ENCODE peak calls at places on chromosomes 4 and X, in seven cellular contexts. N, H, O, F, A, R and K are unnamed samples.

GRCh38 chrX:30794497-30794896 is 94.6 kb downstream of the TAB3 start:
- DNase-seq in N (no peak), H (no peak), O (no peak), F (no peak), A (no peak), R (no peak), K (no peak)

GRCh38 chr4:87391783-87392054 is 731 bp upstream of the HSD17B11 start:
- DNase-seq in N (peak; percentile 27), H (no peak), O (no peak), F (no peak), A (no peak), R (no peak), K (peak; percentile 39)

GRCh38 chr4:181952478-181952877 is 290.7 kb upstream of the TENM3 start:
- DNase-seq in N (no peak), H (peak; percentile 61), O (peak; percentile 31), F (no peak), A (no peak), R (no peak), K (peak; percentile 80)

GRCh38 chrX:71151366-71151765 is 6.7 kb downstream of the NLGN3 start:
- DNase-seq in N (no peak), H (no peak), O (no peak), F (no peak), A (no peak), R (no peak), K (no peak)

GRCh38 chr4:52751349-52751911 is at the start of gene ERVMER34-1:
- DNase-seq in N (peak; percentile 89), H (peak; percentile 72), O (peak; percentile 83), F (peak; percentile 93), A (no peak), R (no peak), K (peak; percentile 47)

GRCh38 chrX:119942831-119943184 is 743 bp downstream of the NKAP start:
- DNase-seq in N (no peak), H (peak; percentile 10), O (peak; percentile 9), F (no peak), A (peak; percentile 37), R (no peak), K (peak; percentile 33)

GRCh38 chr4:174192943-174193342 is 90.5 kb downstream of the FBXO8 start:
- DNase-seq in N (peak; percentile 44), H (peak; percentile 29), O (no peak), F (no peak), A (no peak), R (no peak), K (no peak)

GRCh38 chr4:71202703-71203102 is 136.1 kb upstream of the SLC4A4 start:
- DNase-seq in N (no peak), H (no peak), O (no peak), F (peak; percentile 8), A (no peak), R (no peak), K (peak; percentile 43)

GRCh38 chrX:153726286-153727107 is 1.8 kb downstream of the ABCD1 start:
- DNase-seq in N (peak; percentile 80), H (peak; percentile 63), O (peak; percentile 31), F (peak; percentile 80), A (peak; percentile 75), R (peak; percentile 83), K (peak; percentile 73)

GRCh38 chr4:6114601-6115000 is 85.7 kb downstream of the JAKMIP1 start:
- DNase-seq in N (no peak), H (no peak), O (no peak), F (no peak), A (no peak), R (no peak), K (no peak)
- H3K9me2 ChIP-seq in N (no peaks in the 10 kb centered on the region), H (no peaks in the 10 kb centered on the region), O (no peaks in the 10 kb centered on the region), F (no peaks in the 10 kb centered on the region), A (no peaks in the 10 kb centered on the region), R (no peaks in the 10 kb centered on the region), K (no peaks in the 10 kb centered on the region)

GRCh38 chrX:13994104-13994503 is 35.6 kb downstream of the GEMIN8 start:
- DNase-seq in N (no peak), H (no peak), O (no peak), F (no peak), A (no peak), R (no peak), K (no peak)
- H3K27ac ChIP-seq in N (no peak overlapping the region), H (no peak overlapping the region), O (no peak overlapping the region), F (no peak overlapping the region), A (no peak overlapping the region), R (no peak overlapping the region), K (no peak overlapping the region)

GRCh38 chr4:153467897-153468262 is 1.7 kb downstream of the TMEM131L start:
- DNase-seq in N (no peak), H (no peak), O (no peak), F (no peak), A (no peak), R (no peak), K (no peak)

GRCh38 chr4:153474251-153474650 is 8.1 kb downstream of the TMEM131L start:
- DNase-seq in N (no peak), H (no peak), O (no peak), F (no peak), A (no peak), R (no peak), K (no peak)

GRCh38 chr4:153471691-153472080 is 5.5 kb downstream of the TMEM131L start:
- DNase-seq in N (no peak), H (no peak), O (no peak), F (no peak), A (peak; percentile 42), R (no peak), K (no peak)

GRCh38 chr4:153468587-153468986 is 2.4 kb downstream of the TMEM131L start:
- DNase-seq in N (peak; percentile 53), H (no peak), O (no peak), F (no peak), A (no peak), R (no peak), K (no peak)

GRCh38 chr4:153472122-153473037 is 6.2 kb downstream of the TMEM131L start:
- DNase-seq in N (no peak), H (no peak), O (no peak), F (no peak), A (no peak), R (no peak), K (no peak)
- H3K4me1 ChIP-seq in N (peaks cover 16% of the 10 kb centered on the region), H (no peaks in the 10 kb centered on the region), O (peaks cover 9% of the 10 kb centered on the region), F (peaks cover 16% of the 10 kb centered on the region), A (peaks cover 28% of the 10 kb centered on the region), R (peaks cover 12% of the 10 kb centered on the region), K (peaks cover 19% of the 10 kb centered on the region)

GRCh38 chr4:160020804-160021203 is 917.9 kb downstream of the RAPGEF2 start:
- DNase-seq in N (no peak), H (no peak), O (peak; percentile 2), F (no peak), A (no peak), R (no peak), K (no peak)
- H3K9me2 ChIP-seq in N (no peaks in the 10 kb centered on the region), H (no peaks in the 10 kb centered on the region), O (no peaks in the 10 kb centered on the region), F (peaks cover 21% of the 10 kb centered on the region), A (no peaks in the 10 kb centered on the region), R (no peaks in the 10 kb centered on the region), K (no peaks in the 10 kb centered on the region)

GRCh38 chr4:124717101-124717500 is 4.6 kb upstream of the ANKRD50 start:
- DNase-seq in N (no peak), H (no peak), O (no peak), F (no peak), A (no peak), R (no peak), K (no peak)
- H3K27ac ChIP-seq in N (no peak overlapping the region), H (no peak overlapping the region), O (no peak overlapping the region), F (no peak overlapping the region), A (no peak overlapping the region), R (no peak overlapping the region), K (no peak overlapping the region)

DNA sequence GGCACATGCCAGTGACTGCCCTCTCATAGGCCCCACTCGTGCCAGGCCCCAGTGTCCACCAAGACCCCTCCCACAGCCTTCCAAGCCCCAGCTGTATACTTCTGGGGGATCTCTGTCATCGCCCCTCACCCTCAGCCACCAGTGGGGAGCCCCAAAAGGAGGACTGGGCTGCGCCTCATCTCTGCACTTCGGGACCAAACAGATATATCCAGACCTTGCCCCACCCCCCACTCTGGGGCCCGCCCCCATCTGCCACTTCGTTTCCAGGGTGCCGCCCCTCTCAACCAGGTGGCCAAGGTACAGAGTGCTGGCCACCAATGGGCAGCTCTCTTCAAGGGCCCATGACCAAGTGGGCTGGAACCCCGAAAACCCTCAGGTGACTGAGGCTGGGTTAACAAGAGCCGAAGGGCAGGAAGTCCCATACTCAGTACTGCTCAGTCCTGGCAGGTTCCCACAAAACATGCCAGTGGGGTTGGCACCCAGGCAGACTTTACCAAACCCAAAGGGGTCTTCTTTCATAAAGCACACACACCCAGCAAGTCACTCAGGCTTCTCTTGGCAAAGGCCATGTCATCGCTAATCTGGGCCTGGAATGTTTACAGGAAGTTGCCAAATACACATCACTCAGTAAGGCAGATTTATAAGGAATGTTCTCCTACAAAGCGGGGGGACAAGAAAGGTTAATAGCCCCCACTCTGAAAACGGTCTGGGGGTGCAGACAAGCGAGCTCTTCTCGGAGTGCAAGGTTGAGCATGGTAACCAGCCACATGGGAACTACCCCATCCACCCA is 4.4 kb downstream of the ZFYVE28 start:
- DNase-seq in N (no peak), H (no peak), O (peak; percentile 24), F (peak; percentile 63), A (no peak), R (peak; percentile 56), K (peak; percentile 22)
- H3K4me1 ChIP-seq in N (peaks cover 43% of the 10 kb centered on the region), H (peaks cover 29% of the 10 kb centered on the region), O (peaks cover 34% of the 10 kb centered on the region), F (peaks cover 38% of the 10 kb centered on the region), A (peaks cover 29% of the 10 kb centered on the region), R (peaks cover 28% of the 10 kb centered on the region), K (peaks cover 19% of the 10 kb centered on the region)

GRCh38 chr4:2800691-2801596 is 8.1 kb downstream of the SH3BP2 start:
- DNase-seq in N (peak; percentile 76), H (peak; percentile 80), O (no peak), F (peak; percentile 80), A (peak; percentile 51), R (no peak), K (peak; percentile 69)
- H3K9me2 ChIP-seq in N (no peaks in the 10 kb centered on the region), H (no peaks in the 10 kb centered on the region), O (no peaks in the 10 kb centered on the region), F (no peaks in the 10 kb centered on the region), A (no peaks in the 10 kb centered on the region), R (no peaks in the 10 kb centered on the region), K (no peaks in the 10 kb centered on the region)